ENCODE peak calls at places on chromosomes 16 and 17, in seven cellular contexts. One of them, this sample, is unnamed.

GRCh38 chr17:78329263-78330059 is 30.4 kb downstream of the SOCS3 start:
- DNase-seq in cardiac fibroblast: peak
- DNase-seq in heart left ventricle: no peak
- DNase-seq in adipocyte: peak
- DNase-seq in fibroblast of mammary gland: peak
- DNase-seq in AG10803: peak
- DNase-seq in stomach: no peak
- DNase-seq in this sample: peak

GRCh38 chr17:77209330-77209748 is 68.6 kb downstream of the SEC14L1 start:
- DNase-seq in stomach: peak
- DNase-seq in heart left ventricle: no peak
- DNase-seq in cardiac fibroblast: no peak
- DNase-seq in AG10803: no peak
- DNase-seq in fibroblast of mammary gland: no peak
- DNase-seq in adipocyte: no peak
- DNase-seq in this sample: no peak

GRCh38 chr16:88406096-88407041 is 23.6 kb downstream of the ZNF469 start:
- DNase-seq in fibroblast of mammary gland: no peak
- DNase-seq in stomach: no peak
- DNase-seq in heart left ventricle: no peak
- DNase-seq in AG10803: no peak
- DNase-seq in cardiac fibroblast: no peak
- DNase-seq in adipocyte: no peak
- DNase-seq in this sample: no peak

GRCh38 chr17:77003699-77004098 is 135.5 kb downstream of the MGAT5B start:
- DNase-seq in adipocyte: peak
- DNase-seq in cardiac fibroblast: no peak
- DNase-seq in AG10803: no peak
- DNase-seq in fibroblast of mammary gland: no peak
- DNase-seq in stomach: no peak
- DNase-seq in heart left ventricle: no peak
- DNase-seq in this sample: no peak

GRCh38 chr17:58997756-58998553 is 108.7 kb downstream of the TRIM37 start:
- DNase-seq in heart left ventricle: no peak
- DNase-seq in stomach: no peak
- DNase-seq in AG10803: no peak
- DNase-seq in adipocyte: peak
- DNase-seq in cardiac fibroblast: no peak
- DNase-seq in fibroblast of mammary gland: no peak
- DNase-seq in this sample: no peak

GRCh38 chr16:69553332-69553731 is 12.4 kb upstream of the NFAT5 start:
- DNase-seq in fibroblast of mammary gland: no peak
- DNase-seq in AG10803: no peak
- DNase-seq in cardiac fibroblast: no peak
- DNase-seq in stomach: no peak
- DNase-seq in adipocyte: no peak
- DNase-seq in heart left ventricle: no peak
- DNase-seq in this sample: peak

GRCh38 chr16:54945063-54945462 is 14.4 kb downstream of the IRX5 start:
- DNase-seq in heart left ventricle: no peak
- DNase-seq in AG10803: no peak
- DNase-seq in adipocyte: no peak
- DNase-seq in fibroblast of mammary gland: no peak
- DNase-seq in cardiac fibroblast: no peak
- DNase-seq in stomach: no peak
- DNase-seq in this sample: no peak

GRCh38 chr16:66728117-66728787 is 23.2 kb downstream of the DYNC1LI2 start:
- DNase-seq in stomach: peak
- DNase-seq in adipocyte: peak
- DNase-seq in heart left ventricle: peak
- DNase-seq in fibroblast of mammary gland: peak
- DNase-seq in AG10803: peak
- DNase-seq in cardiac fibroblast: peak
- DNase-seq in this sample: peak

GRCh38 chr17:57849163-57849873 is 526 bp downstream of the MRPS23 start:
- DNase-seq in cardiac fibroblast: no peak
- DNase-seq in heart left ventricle: no peak
- DNase-seq in stomach: no peak
- DNase-seq in fibroblast of mammary gland: no peak
- DNase-seq in AG10803: no peak
- DNase-seq in adipocyte: no peak
- DNase-seq in this sample: no peak

GRCh38 chr17:35793257-35793656 is 2.2 kb downstream of the MMP28 start:
- DNase-seq in fibroblast of mammary gland: no peak
- DNase-seq in stomach: no peak
- DNase-seq in adipocyte: peak
- DNase-seq in cardiac fibroblast: no peak
- DNase-seq in heart left ventricle: no peak
- DNase-seq in AG10803: no peak
- DNase-seq in this sample: no peak

GRCh38 chr16:27108826-27109665 is 42.3 kb downstream of the C16orf82 start:
- DNase-seq in cardiac fibroblast: no peak
- DNase-seq in stomach: no peak
- DNase-seq in heart left ventricle: no peak
- DNase-seq in AG10803: no peak
- DNase-seq in fibroblast of mammary gland: no peak
- DNase-seq in adipocyte: no peak
- DNase-seq in this sample: no peak

GRCh38 chr16:27108051-27108770 is 41.5 kb downstream of the C16orf82 start:
- DNase-seq in adipocyte: no peak
- DNase-seq in cardiac fibroblast: no peak
- DNase-seq in heart left ventricle: no peak
- DNase-seq in stomach: no peak
- DNase-seq in AG10803: no peak
- DNase-seq in fibroblast of mammary gland: no peak
- DNase-seq in this sample: no peak

GRCh38 chr16:27111486-27111885 is 44.8 kb downstream of the C16orf82 start:
- DNase-seq in heart left ventricle: no peak
- DNase-seq in cardiac fibroblast: no peak
- DNase-seq in AG10803: no peak
- DNase-seq in fibroblast of mammary gland: no peak
- DNase-seq in stomach: no peak
- DNase-seq in adipocyte: no peak
- DNase-seq in this sample: no peak

GRCh38 chr16:27110524-27110896 is 43.8 kb downstream of the C16orf82 start:
- DNase-seq in fibroblast of mammary gland: no peak
- DNase-seq in heart left ventricle: no peak
- DNase-seq in cardiac fibroblast: no peak
- DNase-seq in stomach: no peak
- DNase-seq in adipocyte: no peak
- DNase-seq in AG10803: no peak
- DNase-seq in this sample: no peak

GRCh38 chr16:27109666-27110523 is 43.2 kb downstream of the C16orf82 start:
- DNase-seq in adipocyte: peak
- DNase-seq in fibroblast of mammary gland: peak
- DNase-seq in stomach: peak
- DNase-seq in cardiac fibroblast: peak
- DNase-seq in AG10803: peak
- DNase-seq in heart left ventricle: peak
- DNase-seq in this sample: peak
- H3K4me3 ChIP-seq in adipocyte: peak
- H3K4me3 ChIP-seq in fibroblast of mammary gland: peak
- H3K4me3 ChIP-seq in stomach: peak
- H3K4me3 ChIP-seq in cardiac fibroblast: peak
- H3K4me3 ChIP-seq in AG10803: peak
- H3K4me3 ChIP-seq in heart left ventricle: peak
- H3K4me3 ChIP-seq in this sample: no peak

GRCh38 chr16:49857423-49858181 is 1.7 kb upstream of the ZNF423 start:
- DNase-seq in AG10803: peak
- DNase-seq in heart left ventricle: peak
- DNase-seq in fibroblast of mammary gland: peak
- DNase-seq in cardiac fibroblast: peak
- DNase-seq in adipocyte: peak
- DNase-seq in stomach: peak
- DNase-seq in this sample: peak

GRCh38 chr16:49856741-49857330 is 924 bp upstream of the ZNF423 start:
- DNase-seq in fibroblast of mammary gland: peak
- DNase-seq in AG10803: peak
- DNase-seq in cardiac fibroblast: peak
- DNase-seq in stomach: peak
- DNase-seq in heart left ventricle: peak
- DNase-seq in adipocyte: peak
- DNase-seq in this sample: peak

GRCh38 chr16:49860593-49860992 is 4.7 kb upstream of the ZNF423 start:
- DNase-seq in AG10803: no peak
- DNase-seq in stomach: no peak
- DNase-seq in adipocyte: no peak
- DNase-seq in fibroblast of mammary gland: no peak
- DNase-seq in heart left ventricle: no peak
- DNase-seq in cardiac fibroblast: no peak
- DNase-seq in this sample: no peak

GRCh38 chr16:49859139-49859947 is 3.4 kb upstream of the ZNF423 start:
- DNase-seq in stomach: no peak
- DNase-seq in cardiac fibroblast: peak
- DNase-seq in heart left ventricle: peak
- DNase-seq in fibroblast of mammary gland: no peak
- DNase-seq in adipocyte: peak
- DNase-seq in AG10803: no peak
- DNase-seq in this sample: peak

DNA sequence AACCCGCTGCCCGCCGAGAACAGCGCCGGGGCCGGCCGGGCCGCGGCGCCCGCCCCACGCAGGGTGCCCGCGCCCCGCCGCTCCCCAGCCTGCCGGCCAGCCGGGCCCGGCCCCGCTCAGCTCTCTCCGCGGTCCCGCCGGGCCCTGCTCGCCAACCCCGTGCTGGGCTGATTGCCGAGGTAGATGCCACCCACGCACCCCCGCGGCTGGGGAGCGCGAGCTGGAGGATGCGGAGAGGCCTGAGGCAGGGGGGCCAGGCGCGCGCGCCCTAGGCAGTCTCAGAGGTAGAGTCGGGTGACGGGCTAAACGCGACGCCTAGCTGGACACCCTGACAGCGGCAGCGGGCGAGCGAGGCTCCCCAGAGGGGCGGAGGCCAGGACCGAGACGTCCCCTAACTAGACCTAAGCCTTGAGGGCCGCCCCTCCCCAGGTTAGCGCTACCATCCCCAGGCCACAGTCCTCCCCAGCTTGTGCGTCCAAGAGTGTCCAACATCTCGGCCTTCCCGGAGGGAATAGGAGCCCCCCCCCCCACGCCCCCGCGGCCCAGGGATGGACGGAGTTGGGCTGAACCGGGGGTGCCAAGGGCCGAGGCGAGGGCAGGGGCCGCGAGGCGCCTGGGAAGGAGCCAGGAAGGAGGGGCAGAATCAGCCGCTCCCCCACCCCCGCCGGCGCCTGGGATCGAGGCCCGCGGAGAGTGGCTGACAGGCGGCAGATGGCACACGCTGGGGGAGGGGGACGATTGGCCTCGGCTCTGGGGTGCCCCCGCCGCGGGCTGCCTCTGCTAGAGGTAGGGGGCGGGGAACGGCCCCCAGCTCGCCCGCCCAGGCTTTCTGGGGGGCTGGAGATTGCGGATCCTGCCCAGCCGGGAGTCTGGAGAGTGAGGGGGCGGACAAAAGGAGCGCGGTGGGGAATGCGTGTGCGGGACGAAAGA is 2.6 kb upstream of the ZNF423 start:
- DNase-seq in adipocyte: peak
- DNase-seq in fibroblast of mammary gland: peak
- DNase-seq in cardiac fibroblast: peak
- DNase-seq in stomach: no peak
- DNase-seq in AG10803: no peak
- DNase-seq in heart left ventricle: peak
- DNase-seq in this sample: peak
- H3K4me3 ChIP-seq in adipocyte: peak
- H3K4me3 ChIP-seq in fibroblast of mammary gland: peak
- H3K4me3 ChIP-seq in cardiac fibroblast: peak
- H3K4me3 ChIP-seq in stomach: peak
- H3K4me3 ChIP-seq in AG10803: peak
- H3K4me3 ChIP-seq in heart left ventricle: peak
- H3K4me3 ChIP-seq in this sample: no peak

DNA sequence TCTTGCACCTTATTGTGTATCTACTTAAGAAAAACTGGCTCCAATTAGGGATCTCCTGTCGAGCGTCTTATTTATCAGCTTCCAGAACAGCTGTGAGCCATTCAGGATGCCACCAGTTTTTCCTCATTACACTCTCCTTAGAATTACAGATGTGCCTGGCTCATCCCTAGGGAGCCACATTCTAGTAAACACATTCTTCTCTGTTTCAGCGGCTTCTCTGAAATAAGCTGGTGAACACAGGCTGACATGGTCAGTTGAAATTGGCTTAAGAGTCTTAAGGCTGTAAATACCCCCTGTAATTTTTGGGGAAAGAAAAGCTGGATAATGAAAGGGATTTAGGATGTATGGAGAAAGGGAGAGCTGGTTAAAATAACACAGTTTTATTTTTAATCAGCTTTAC is 561.9 kb upstream of the GOT2 start:
- DNase-seq in fibroblast of mammary gland: no peak
- DNase-seq in adipocyte: no peak
- DNase-seq in heart left ventricle: no peak
- DNase-seq in AG10803: peak
- DNase-seq in cardiac fibroblast: no peak
- DNase-seq in stomach: no peak
- DNase-seq in this sample: no peak
- H3K4me3 ChIP-seq in fibroblast of mammary gland: no peak
- H3K4me3 ChIP-seq in adipocyte: no peak
- H3K4me3 ChIP-seq in heart left ventricle: no peak
- H3K4me3 ChIP-seq in AG10803: no peak
- H3K4me3 ChIP-seq in cardiac fibroblast: no peak
- H3K4me3 ChIP-seq in stomach: no peak
- H3K4me3 ChIP-seq in this sample: no peak

GRCh38 chr17:36934759-36935630 is 2.3 kb upstream of the LHX1 start:
- DNase-seq in stomach: no peak
- DNase-seq in adipocyte: no peak
- DNase-seq in cardiac fibroblast: no peak
- DNase-seq in heart left ventricle: no peak
- DNase-seq in AG10803: no peak
- DNase-seq in fibroblast of mammary gland: no peak
- DNase-seq in this sample: no peak

GRCh38 chr17:36937961-36938565 is 788 bp downstream of the LHX1 start:
- DNase-seq in fibroblast of mammary gland: peak
- DNase-seq in stomach: no peak
- DNase-seq in cardiac fibroblast: peak
- DNase-seq in adipocyte: no peak
- DNase-seq in heart left ventricle: no peak
- DNase-seq in AG10803: no peak
- DNase-seq in this sample: peak

GRCh38 chr17:36935681-36936454 is 1.4 kb upstream of the LHX1 start:
- DNase-seq in cardiac fibroblast: no peak
- DNase-seq in heart left ventricle: no peak
- DNase-seq in stomach: no peak
- DNase-seq in AG10803: no peak
- DNase-seq in adipocyte: no peak
- DNase-seq in fibroblast of mammary gland: no peak
- DNase-seq in this sample: no peak

GRCh38 chr17:36937001-36937960 is at the start of gene LHX1:
- DNase-seq in cardiac fibroblast: no peak
- DNase-seq in fibroblast of mammary gland: no peak
- DNase-seq in AG10803: no peak
- DNase-seq in heart left ventricle: no peak
- DNase-seq in stomach: no peak
- DNase-seq in adipocyte: no peak
- DNase-seq in this sample: peak

DNA sequence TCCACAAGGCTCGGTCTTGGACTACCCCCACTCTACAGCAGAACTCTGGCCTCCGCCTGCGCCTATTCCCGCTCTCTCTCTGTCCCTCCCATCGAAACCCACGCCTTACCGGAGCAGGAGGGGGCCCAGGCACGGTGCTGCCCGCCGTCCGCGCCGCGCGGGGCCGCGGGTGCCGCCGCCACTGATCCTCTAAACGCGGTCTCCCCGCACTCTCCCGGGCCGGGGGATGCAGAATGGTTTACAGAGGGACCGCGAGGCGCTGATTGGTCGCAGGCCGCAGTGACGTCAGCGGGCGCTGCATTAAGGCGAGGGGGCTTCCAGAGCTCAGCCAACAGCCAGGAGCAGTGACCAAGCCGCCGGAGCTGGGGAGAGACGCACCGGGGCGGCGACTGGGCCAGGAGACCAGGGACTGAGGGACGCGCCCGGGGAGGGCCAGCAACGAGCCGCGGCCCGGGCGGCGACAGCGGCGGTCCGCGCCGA is 780 bp upstream of the LHX1 start:
- DNase-seq in fibroblast of mammary gland: no peak
- DNase-seq in AG10803: no peak
- DNase-seq in heart left ventricle: no peak
- DNase-seq in stomach: no peak
- DNase-seq in cardiac fibroblast: no peak
- DNase-seq in adipocyte: no peak
- DNase-seq in this sample: no peak
- H3K4me3 ChIP-seq in fibroblast of mammary gland: no peak
- H3K4me3 ChIP-seq in AG10803: no peak
- H3K4me3 ChIP-seq in heart left ventricle: peak
- H3K4me3 ChIP-seq in stomach: peak
- H3K4me3 ChIP-seq in cardiac fibroblast: peak
- H3K4me3 ChIP-seq in adipocyte: no peak
- H3K4me3 ChIP-seq in this sample: no peak